ENCODE peak calls at places on chromosome 12, in five cellular contexts. F, N, U, J and P are unnamed samples.
A peak's percentile ranks its signal among the peaks of the same experiment; 100 is the strongest.

GRCh38 chr12:11580125-11580751 is 69.2 kb upstream of the ETV6 start:
- DNase-seq in F (no peak), N (no peak), U (no peak), J (peak; percentile 89), P (peak; percentile 74)

GRCh38 chr12:94980577-94980976 is 22.9 kb downstream of the NDUFA12 start:
- DNase-seq in F (no peak), N (no peak), U (no peak), J (peak; percentile 37), P (peak; percentile 48)

GRCh38 chr12:100851637-100852036 is 57.1 kb downstream of the ANO4 start:
- DNase-seq in F (no peak), N (no peak), U (no peak), J (no peak), P (no peak)

GRCh38 chr12:127489055-127489454 is 777.9 kb upstream of the TMEM132C start:
- DNase-seq in F (no peak), N (no peak), U (no peak), J (no peak), P (no peak)

GRCh38 chr12:108349245-108349644 is 10.1 kb upstream of the CMKLR1 start:
- DNase-seq in F (no peak), N (no peak), U (no peak), J (peak; percentile 14), P (no peak)

GRCh38 chr12:67937822-67938221 is 51.4 kb upstream of the IFNG-AS1 start:
- DNase-seq in F (no peak), N (no peak), U (no peak), J (no peak), P (no peak)

GRCh38 chr12:116533343-116534248 is 25.6 kb upstream of the MAP1LC3B2 start:
- DNase-seq in F (peak; percentile 84), N (no peak), U (peak; percentile 95), J (peak; percentile 27), P (peak; percentile 90)

GRCh38 chr12:115504241-115504941 is 773.1 kb downstream of the MED13L start:
- DNase-seq in F (no peak), N (no peak), U (no peak), J (no peak), P (no peak)

GRCh38 chr12:66467932-66468331 is 165.6 kb downstream of the HELB start:
- DNase-seq in F (no peak), N (no peak), U (no peak), J (no peak), P (no peak)

GRCh38 chr12:71174146-71174545 is 16.3 kb upstream of the TSPAN8 start:
- DNase-seq in F (no peak), N (no peak), U (no peak), J (peak; percentile 51), P (no peak)

GRCh38 chr12:68158427-68158826 is 1.1 kb downstream of the IFNG start:
- DNase-seq in F (no peak), N (no peak), U (no peak), J (peak; percentile 21), P (peak; percentile 8)

DNA sequence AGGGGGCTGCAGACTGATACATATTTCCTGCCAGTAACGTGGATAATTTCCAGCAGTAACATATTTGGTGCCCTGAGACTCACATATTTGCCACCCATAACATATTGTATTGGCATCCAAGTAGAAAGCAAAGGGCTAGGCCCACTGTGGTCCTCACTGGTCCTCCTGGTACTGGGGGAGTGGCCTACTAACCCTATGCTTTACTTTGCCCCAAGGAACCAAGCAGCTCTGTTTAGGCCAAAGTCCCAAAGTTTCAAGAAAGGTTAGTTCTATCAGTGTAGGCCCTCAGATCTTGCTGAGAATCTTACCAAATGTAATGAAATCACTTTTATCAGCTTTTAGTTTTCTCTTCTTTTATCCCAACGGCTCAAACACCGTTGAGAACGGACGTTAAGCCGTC is 35.4 kb upstream of the NAP1L1 start:
- DNase-seq in F (no peak), N (no peak), U (no peak), J (no peak), P (no peak)
- H3K23ac ChIP-seq in F (no peak overlapping the region), N (no peak overlapping the region), U (no peak overlapping the region), J (no peak overlapping the region), P (no peak overlapping the region)

DNA sequence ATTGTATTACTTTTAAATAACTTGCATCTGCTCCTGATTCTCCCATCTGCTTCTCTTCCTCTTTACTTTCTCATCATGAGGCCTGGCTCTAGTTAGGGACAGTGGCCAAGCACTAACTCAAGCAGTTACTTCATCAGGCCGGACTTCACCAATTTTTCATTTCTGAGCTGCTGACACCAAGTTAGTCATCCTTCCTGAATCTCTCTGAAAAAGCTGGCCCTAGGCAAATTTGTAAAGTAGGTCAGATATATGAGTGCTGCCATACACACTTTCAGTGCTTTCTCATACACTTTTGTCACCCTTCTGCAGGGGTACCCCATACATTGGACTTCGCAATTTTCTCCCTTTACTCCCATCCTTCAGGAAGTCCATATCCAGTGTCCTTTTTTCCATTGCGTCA is 276.9 kb upstream of the TMPO start:
- DNase-seq in F (no peak), N (no peak), U (no peak), J (peak; percentile 23), P (peak; percentile 37)
- H2BK12ac ChIP-seq in F (no peak overlapping the region), N (no peak overlapping the region), U (no peak overlapping the region), J (no peak overlapping the region), P (no peak overlapping the region)

GRCh38 chr12:47870175-47870781 is 34.5 kb downstream of the VDR start:
- DNase-seq in F (peak; percentile 23), N (peak; percentile 17), U (peak; percentile 78), J (peak; percentile 76), P (peak; percentile 75)

GRCh38 chr12:47864646-47865235 is 40.1 kb downstream of the VDR start:
- DNase-seq in F (no peak), N (no peak), U (peak; percentile 24), J (no peak), P (no peak)

GRCh38 chr12:47867496-47867941 is 37.3 kb downstream of the VDR start:
- DNase-seq in F (no peak), N (no peak), U (no peak), J (no peak), P (peak; percentile 90)

GRCh38 chr12:47868552-47869031 is 36.2 kb downstream of the VDR start:
- DNase-seq in F (no peak), N (no peak), U (peak; percentile 23), J (no peak), P (no peak)

GRCh38 chr12:47868041-47868440 is 36.8 kb downstream of the VDR start:
- DNase-seq in F (no peak), N (no peak), U (no peak), J (no peak), P (no peak)
- H3K23ac ChIP-seq in F (no peak overlapping the region), N (no peak overlapping the region), U (no peak overlapping the region), J (no peak overlapping the region), P (no peak overlapping the region)

GRCh38 chr12:46660276-46660675 is 165.5 kb downstream of the SLC38A4 start:
- DNase-seq in F (no peak), N (no peak), U (no peak), J (no peak), P (peak; percentile 43)

GRCh38 chr12:46659032-46659703 is 166.6 kb downstream of the SLC38A4 start:
- DNase-seq in F (peak; percentile 47), N (no peak), U (no peak), J (no peak), P (peak; percentile 44)

GRCh38 chr12:46660719-46661118 is 165.1 kb downstream of the SLC38A4 start:
- DNase-seq in F (no peak), N (no peak), U (no peak), J (no peak), P (no peak)

GRCh38 chr12:46659844-46660243 is 166.0 kb downstream of the SLC38A4 start:
- DNase-seq in F (no peak), N (no peak), U (no peak), J (no peak), P (peak; percentile 26)

GRCh38 chr12:46657416-46658411 is 168.1 kb downstream of the SLC38A4 start:
- DNase-seq in F (no peak), N (no peak), U (no peak), J (peak; percentile 50), P (peak; percentile 72)
- H2BK12ac ChIP-seq in F (no peak overlapping the region), N (no peak overlapping the region), U (no peak overlapping the region), J (no peak overlapping the region), P (peak overlapping the region; percentile 69)

GRCh38 chr12:52200783-52201519 is 9.1 kb upstream of the KRT80 start:
- DNase-seq in F (no peak), N (no peak), U (no peak), J (no peak), P (no peak)
- H3K23ac ChIP-seq in F (peak overlapping the region; percentile 8), N (no peak overlapping the region), U (no peak overlapping the region), J (no peak overlapping the region), P (no peak overlapping the region)

GRCh38 chr12:55446334-55446733 is 2.5 kb downstream of the OR6C2 start:
- DNase-seq in F (no peak), N (no peak), U (no peak), J (no peak), P (no peak)

GRCh38 chr12:55443776-55444175 is at the start of gene OR6C2:
- DNase-seq in F (no peak), N (no peak), U (no peak), J (no peak), P (no peak)
- H2BK12ac ChIP-seq in F (no peak within 1 kb of the TSS), N (no peak within 1 kb of the TSS), U (no peak within 1 kb of the TSS), J (no peak within 1 kb of the TSS), P (no peak within 1 kb of the TSS)

GRCh38 chr12:45276154-45276553 is 60.3 kb downstream of the ANO6 start:
- DNase-seq in F (no peak), N (no peak), U (no peak), J (peak; percentile 69), P (no peak)
- H3K23ac ChIP-seq in F (no peak overlapping the region), N (no peak overlapping the region), U (no peak overlapping the region), J (no peak overlapping the region), P (no peak overlapping the region)

GRCh38 chr12:38817942-38818341 is 87.4 kb downstream of the CPNE8 start:
- DNase-seq in F (no peak), N (no peak), U (no peak), J (no peak), P (no peak)
- H2BK12ac ChIP-seq in F (no peak overlapping the region), N (no peak overlapping the region), U (no peak overlapping the region), J (no peak overlapping the region), P (no peak overlapping the region)

GRCh38 chr12:63917477-63917862 is 73.0 kb downstream of the SRGAP1 start:
- DNase-seq in F (no peak), N (no peak), U (no peak), J (no peak), P (no peak)
- H3K23ac ChIP-seq in F (no peak overlapping the region), N (no peak overlapping the region), U (no peak overlapping the region), J (no peak overlapping the region), P (no peak overlapping the region)

GRCh38 chr12:34198924-34199323 is 176.6 kb downstream of the ALG10 start:
- DNase-seq in F (no peak), N (no peak), U (no peak), J (no peak), P (no peak)
- H2BK12ac ChIP-seq in F (no peak overlapping the region), N (no peak overlapping the region), U (no peak overlapping the region), J (no peak overlapping the region), P (no peak overlapping the region)